ENCODE peak calls at places on chromosomes 5 and 9, in ten cellular contexts. One of them, this sample, is unnamed. For H3K36me3 and H3K4me1, the result is how much of the 10 kb centered on the place peaks cover.

GRCh38 chr5:177389368-177390169 is 5.3 kb downstream of the SLC34A1 start:
- DNase-seq in astrocyte: peak
- DNase-seq in transverse colon: no peak
- DNase-seq in pancreas: no peak
- DNase-seq in colonic mucosa: peak
- DNase-seq in aorta: peak
- DNase-seq in IMR-90: peak
- DNase-seq in OCI-LY7: peak
- DNase-seq in left lung: no peak
- DNase-seq in GM23248: peak
- DNase-seq in this sample: peak

GRCh38 chr5:180625791-180626660 is 23.4 kb downstream of the FLT4 start:
- DNase-seq in colonic mucosa: no peak
- DNase-seq in astrocyte: no peak
- DNase-seq in GM23248: no peak
- DNase-seq in pancreas: no peak
- DNase-seq in transverse colon: no peak
- DNase-seq in IMR-90: no peak
- DNase-seq in left lung: peak
- DNase-seq in aorta: no peak
- DNase-seq in OCI-LY7: no peak
- DNase-seq in this sample: no peak

GRCh38 chr5:91130759-91131158 is 252.4 kb downstream of the ARRDC3 start:
- DNase-seq in transverse colon: no peak
- DNase-seq in OCI-LY7: no peak
- DNase-seq in left lung: no peak
- DNase-seq in astrocyte: no peak
- DNase-seq in GM23248: no peak
- DNase-seq in colonic mucosa: no peak
- DNase-seq in pancreas: no peak
- DNase-seq in IMR-90: no peak
- DNase-seq in aorta: no peak
- DNase-seq in this sample: no peak

GRCh38 chr5:8611067-8611466 is 742.1 kb downstream of the MTRR start:
- DNase-seq in pancreas: no peak
- DNase-seq in IMR-90: no peak
- DNase-seq in astrocyte: no peak
- DNase-seq in aorta: no peak
- DNase-seq in transverse colon: no peak
- DNase-seq in colonic mucosa: no peak
- DNase-seq in OCI-LY7: no peak
- DNase-seq in GM23248: no peak
- DNase-seq in left lung: no peak
- DNase-seq in this sample: no peak

GRCh38 chr9:107638496-107638895 is 148.9 kb upstream of the KLF4 start:
- DNase-seq in aorta: no peak
- DNase-seq in IMR-90: no peak
- DNase-seq in transverse colon: no peak
- DNase-seq in GM23248: peak
- DNase-seq in left lung: no peak
- DNase-seq in OCI-LY7: no peak
- DNase-seq in astrocyte: no peak
- DNase-seq in pancreas: no peak
- DNase-seq in colonic mucosa: no peak
- DNase-seq in this sample: no peak

GRCh38 chr9:13804532-13804931 is 509.4 kb downstream of the NFIB start:
- DNase-seq in OCI-LY7: no peak
- DNase-seq in astrocyte: peak
- DNase-seq in transverse colon: no peak
- DNase-seq in GM23248: no peak
- DNase-seq in IMR-90: peak
- DNase-seq in pancreas: no peak
- DNase-seq in colonic mucosa: no peak
- DNase-seq in aorta: no peak
- DNase-seq in left lung: no peak
- DNase-seq in this sample: no peak

GRCh38 chr5:116504593-116504992 is 70.0 kb downstream of the SEMA6A start:
- DNase-seq in astrocyte: no peak
- DNase-seq in pancreas: no peak
- DNase-seq in IMR-90: no peak
- DNase-seq in left lung: no peak
- DNase-seq in aorta: no peak
- DNase-seq in transverse colon: no peak
- DNase-seq in OCI-LY7: no peak
- DNase-seq in colonic mucosa: no peak
- DNase-seq in GM23248: no peak
- DNase-seq in this sample: no peak

GRCh38 chr5:38494175-38494574 is 62.3 kb downstream of the LIFR start:
- DNase-seq in aorta: no peak
- DNase-seq in GM23248: no peak
- DNase-seq in transverse colon: no peak
- DNase-seq in OCI-LY7: no peak
- DNase-seq in pancreas: no peak
- DNase-seq in IMR-90: no peak
- DNase-seq in colonic mucosa: no peak
- DNase-seq in astrocyte: no peak
- DNase-seq in left lung: no peak
- DNase-seq in this sample: no peak

GRCh38 chr5:14726066-14726838 is 61.7 kb downstream of the OTULIN start:
- DNase-seq in left lung: no peak
- DNase-seq in transverse colon: no peak
- DNase-seq in pancreas: no peak
- DNase-seq in GM23248: peak
- DNase-seq in OCI-LY7: no peak
- DNase-seq in colonic mucosa: no peak
- DNase-seq in IMR-90: peak
- DNase-seq in aorta: no peak
- DNase-seq in astrocyte: peak
- DNase-seq in this sample: no peak

GRCh38 chr5:179120951-179121666 is 60.9 kb downstream of the ZNF354C start:
- DNase-seq in aorta: no peak
- DNase-seq in pancreas: no peak
- DNase-seq in astrocyte: no peak
- DNase-seq in colonic mucosa: peak
- DNase-seq in transverse colon: no peak
- DNase-seq in OCI-LY7: no peak
- DNase-seq in IMR-90: no peak
- DNase-seq in left lung: peak
- DNase-seq in GM23248: no peak
- DNase-seq in this sample: no peak

GRCh38 chr5:179378116-179378440 is 32.8 kb upstream of the ADAMTS2 start:
- DNase-seq in pancreas: no peak
- DNase-seq in colonic mucosa: no peak
- DNase-seq in IMR-90: no peak
- DNase-seq in transverse colon: no peak
- DNase-seq in astrocyte: no peak
- DNase-seq in aorta: no peak
- DNase-seq in GM23248: no peak
- DNase-seq in OCI-LY7: no peak
- DNase-seq in left lung: no peak
- DNase-seq in this sample: peak

GRCh38 chr9:137339045-137339444 is 37.0 kb upstream of the NRARP start:
- DNase-seq in transverse colon: no peak
- DNase-seq in GM23248: no peak
- DNase-seq in colonic mucosa: no peak
- DNase-seq in astrocyte: peak
- DNase-seq in aorta: no peak
- DNase-seq in OCI-LY7: no peak
- DNase-seq in IMR-90: peak
- DNase-seq in left lung: no peak
- DNase-seq in pancreas: no peak
- DNase-seq in this sample: no peak

GRCh38 chr5:140575309-140575708 is 10.7 kb downstream of the SLC35A4 start:
- DNase-seq in IMR-90: peak
- DNase-seq in pancreas: no peak
- DNase-seq in transverse colon: peak
- DNase-seq in OCI-LY7: no peak
- DNase-seq in astrocyte: no peak
- DNase-seq in GM23248: peak
- DNase-seq in colonic mucosa: peak
- DNase-seq in left lung: no peak
- DNase-seq in aorta: peak
- DNase-seq in this sample: peak

GRCh38 chr5:76221311-76221710 is 138.1 kb downstream of the SV2C start:
- DNase-seq in colonic mucosa: no peak
- DNase-seq in transverse colon: no peak
- DNase-seq in GM23248: no peak
- DNase-seq in astrocyte: no peak
- DNase-seq in left lung: no peak
- DNase-seq in OCI-LY7: no peak
- DNase-seq in IMR-90: no peak
- DNase-seq in pancreas: no peak
- DNase-seq in aorta: no peak
- DNase-seq in this sample: no peak

GRCh38 chr5:169695919-169696490 is 58.9 kb downstream of the DOCK2 start:
- DNase-seq in left lung: no peak
- DNase-seq in OCI-LY7: no peak
- DNase-seq in pancreas: no peak
- DNase-seq in colonic mucosa: no peak
- DNase-seq in transverse colon: no peak
- DNase-seq in astrocyte: peak
- DNase-seq in IMR-90: peak
- DNase-seq in aorta: no peak
- DNase-seq in GM23248: peak
- DNase-seq in this sample: no peak

GRCh38 chr5:145162641-145163040 is 672.5 kb downstream of the PRELID2 start:
- DNase-seq in IMR-90: no peak
- DNase-seq in OCI-LY7: no peak
- DNase-seq in astrocyte: no peak
- DNase-seq in transverse colon: no peak
- DNase-seq in GM23248: no peak
- DNase-seq in left lung: no peak
- DNase-seq in aorta: no peak
- DNase-seq in pancreas: no peak
- DNase-seq in colonic mucosa: no peak
- DNase-seq in this sample: no peak

GRCh38 chr5:151319334-151319733 is 15.8 kb upstream of the SLC36A3 start:
- DNase-seq in left lung: no peak
- DNase-seq in astrocyte: no peak
- DNase-seq in aorta: peak
- DNase-seq in transverse colon: peak
- DNase-seq in IMR-90: peak
- DNase-seq in colonic mucosa: no peak
- DNase-seq in pancreas: peak
- DNase-seq in OCI-LY7: peak
- DNase-seq in GM23248: peak
- DNase-seq in this sample: no peak

GRCh38 chr5:60026174-60026573 is 132.6 kb upstream of the PDE4D start:
- DNase-seq in OCI-LY7: no peak
- DNase-seq in astrocyte: peak
- DNase-seq in left lung: no peak
- DNase-seq in IMR-90: peak
- DNase-seq in GM23248: peak
- DNase-seq in transverse colon: no peak
- DNase-seq in aorta: no peak
- DNase-seq in colonic mucosa: no peak
- DNase-seq in pancreas: no peak
- DNase-seq in this sample: no peak

GRCh38 chr9:124339603-124340146 is 75.6 kb downstream of the PSMB7 start:
- DNase-seq in astrocyte: no peak
- DNase-seq in colonic mucosa: no peak
- DNase-seq in aorta: no peak
- DNase-seq in OCI-LY7: no peak
- DNase-seq in IMR-90: no peak
- DNase-seq in transverse colon: no peak
- DNase-seq in left lung: peak
- DNase-seq in pancreas: no peak
- DNase-seq in GM23248: no peak
- DNase-seq in this sample: no peak
- H3K36me3 ChIP-seq in astrocyte: under half
- H3K36me3 ChIP-seq in colonic mucosa: under half
- H3K36me3 ChIP-seq in aorta: under half
- H3K36me3 ChIP-seq in OCI-LY7: under half
- H3K36me3 ChIP-seq in IMR-90: half or more
- H3K36me3 ChIP-seq in transverse colon: under half
- H3K36me3 ChIP-seq in left lung: half or more
- H3K36me3 ChIP-seq in pancreas: under half
- H3K36me3 ChIP-seq in GM23248: under half
- H3K36me3 ChIP-seq in this sample: under half

GRCh38 chr5:137836301-137836700 is 31.4 kb upstream of the MYOT start:
- DNase-seq in colonic mucosa: no peak
- DNase-seq in left lung: no peak
- DNase-seq in GM23248: no peak
- DNase-seq in pancreas: no peak
- DNase-seq in transverse colon: no peak
- DNase-seq in aorta: no peak
- DNase-seq in OCI-LY7: no peak
- DNase-seq in IMR-90: no peak
- DNase-seq in astrocyte: no peak
- DNase-seq in this sample: no peak
- H3K27ac ChIP-seq in colonic mucosa: no peak
- H3K27ac ChIP-seq in left lung: no peak
- H3K27ac ChIP-seq in GM23248: no peak
- H3K27ac ChIP-seq in pancreas: no peak
- H3K27ac ChIP-seq in transverse colon: no peak
- H3K27ac ChIP-seq in aorta: no peak
- H3K27ac ChIP-seq in OCI-LY7: no peak
- H3K27ac ChIP-seq in IMR-90: no peak
- H3K27ac ChIP-seq in astrocyte: no peak
- H3K27ac ChIP-seq in this sample: no peak

DNA sequence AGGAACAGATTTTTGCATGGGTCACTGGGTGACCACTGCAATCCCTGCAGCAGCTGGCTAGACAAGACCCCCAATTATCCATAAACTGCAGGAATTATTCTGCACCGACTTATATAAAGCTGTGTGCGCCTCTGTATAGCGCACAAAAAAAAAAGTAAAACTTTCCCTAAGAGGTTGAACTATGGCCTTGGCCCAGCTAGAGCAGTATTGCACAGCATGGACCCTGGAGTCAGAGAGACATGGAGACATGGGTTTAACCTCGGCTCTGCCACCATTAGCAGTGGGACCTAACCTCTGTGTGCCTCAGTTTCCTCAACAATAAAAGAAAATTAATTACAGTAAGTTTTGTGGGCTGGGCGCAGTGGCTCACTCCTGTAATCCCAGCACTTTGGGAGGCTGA is 17.1 kb upstream of the GRPEL2 start:
- DNase-seq in left lung: no peak
- DNase-seq in OCI-LY7: no peak
- DNase-seq in pancreas: no peak
- DNase-seq in transverse colon: no peak
- DNase-seq in GM23248: no peak
- DNase-seq in colonic mucosa: no peak
- DNase-seq in astrocyte: no peak
- DNase-seq in aorta: no peak
- DNase-seq in IMR-90: no peak
- DNase-seq in this sample: no peak
- H3K4me1 ChIP-seq in left lung: under half
- H3K4me1 ChIP-seq in OCI-LY7: under half
- H3K4me1 ChIP-seq in pancreas: under half
- H3K4me1 ChIP-seq in transverse colon: under half
- H3K4me1 ChIP-seq in GM23248: under half
- H3K4me1 ChIP-seq in colonic mucosa: under half
- H3K4me1 ChIP-seq in astrocyte: under half
- H3K4me1 ChIP-seq in aorta: under half
- H3K4me1 ChIP-seq in IMR-90: under half
- H3K4me1 ChIP-seq in this sample: under half

GRCh38 chr9:114035221-114035844 is 42.8 kb downstream of the AMBP start:
- DNase-seq in aorta: no peak
- DNase-seq in OCI-LY7: no peak
- DNase-seq in pancreas: no peak
- DNase-seq in transverse colon: no peak
- DNase-seq in astrocyte: no peak
- DNase-seq in colonic mucosa: peak
- DNase-seq in left lung: no peak
- DNase-seq in IMR-90: no peak
- DNase-seq in GM23248: no peak
- DNase-seq in this sample: no peak
- H3K36me3 ChIP-seq in aorta: under half
- H3K36me3 ChIP-seq in OCI-LY7: under half
- H3K36me3 ChIP-seq in pancreas: under half
- H3K36me3 ChIP-seq in transverse colon: under half
- H3K36me3 ChIP-seq in astrocyte: under half
- H3K36me3 ChIP-seq in colonic mucosa: under half
- H3K36me3 ChIP-seq in left lung: under half
- H3K36me3 ChIP-seq in IMR-90: half or more
- H3K36me3 ChIP-seq in GM23248: under half
- H3K36me3 ChIP-seq in this sample: under half